ENCODE peak calls at places on chromosomes 1 and 21, in six cellular contexts. S, Z, E, M, I and F are unnamed samples.
A peak's percentile ranks its signal among the peaks of the same experiment; 100 is the strongest.

GRCh38 chr1:103267271-103267670 is 158.9 kb upstream of the COL11A1 start:
- DNase-seq in E (no peak), Z (peak; percentile 47), I (no peak), S (no peak), M (peak; percentile 48), F (no peak)

GRCh38 chr1:220886470-220887201 is 7.4 kb downstream of the HLX start:
- DNase-seq in Z (no peak), S (no peak), E (no peak), I (no peak), M (no peak), F (no peak)

GRCh38 chr1:45543599-45544417 is 6.8 kb upstream of the AKR1A1 start:
- DNase-seq in Z (no peak), I (no peak), M (no peak), E (no peak), S (peak; percentile 73), F (no peak)

GRCh38 chr1:222095606-222096475 is 354.0 kb upstream of the DUSP10 start:
- DNase-seq in M (no peak), I (peak; percentile 51), E (peak; percentile 30), Z (no peak), S (peak; percentile 50), F (peak; percentile 77)

GRCh38 chr1:9653195-9653782 is 1.8 kb downstream of the PIK3CD start:
- DNase-seq in Z (no peak), I (no peak), S (no peak), E (no peak), M (no peak), F (no peak)

GRCh38 chr1:62800825-62801306 is 16.9 kb downstream of the ATG4C start:
- DNase-seq in I (no peak), Z (peak; percentile 84), E (no peak), S (peak; percentile 86), M (peak; percentile 1), F (no peak)

GRCh38 chr1:77825356-77825709 is 45.9 kb downstream of the MIGA1 start:
- DNase-seq in E (no peak), Z (peak; percentile 91), I (peak; percentile 54), M (peak; percentile 90), S (peak; percentile 54), F (peak; percentile 74)

GRCh38 chr1:13548281-13548680 is 34.5 kb upstream of the LRRC38 start:
- DNase-seq in M (no peak), S (no peak), Z (no peak), E (no peak), I (no peak), F (no peak)

GRCh38 chr1:59549903-59550302 is 253.0 kb downstream of the FGGY start:
- DNase-seq in Z (peak; percentile 67), E (no peak), S (no peak), M (peak; percentile 78), I (no peak), F (no peak)

GRCh38 chr1:181583598-181583997 is 100.3 kb downstream of the CACNA1E start:
- DNase-seq in M (no peak), S (no peak), I (peak; percentile 23), E (no peak), Z (no peak), F (no peak)

GRCh38 chr1:28537457-28538199 is 15.3 kb upstream of the TRNAU1AP start:
- DNase-seq in E (no peak), I (no peak), M (no peak), Z (no peak), S (no peak), F (no peak)

GRCh38 chr1:227793948-227794812 is 21.3 kb upstream of the PRSS38 start:
- DNase-seq in E (peak; percentile 54), Z (peak; percentile 93), M (peak; percentile 95), S (no peak), I (peak; percentile 89), F (no peak)

GRCh38 chr1:89844236-89844807 is 23.5 kb downstream of the LRRC8D start:
- DNase-seq in S (no peak), Z (peak; percentile 55), I (no peak), E (no peak), M (peak; percentile 44), F (peak; percentile 9)

GRCh38 chr1:18464665-18465050 is 16.1 kb upstream of the KLHDC7A start:
- DNase-seq in E (no peak), I (no peak), M (no peak), S (no peak), Z (no peak), F (no peak)

GRCh38 chr21:39316062-39316461 is 2.6 kb upstream of the BRWD1 start:
- DNase-seq in Z (no peak), M (peak; percentile 19), S (peak; percentile 56), I (no peak), E (no peak), F (no peak)

GRCh38 chr1:201408176-201408814 is 9.2 kb upstream of the LAD1 start:
- DNase-seq in Z (peak; percentile 68), S (peak; percentile 73), M (peak; percentile 73), E (peak; percentile 81), I (peak; percentile 85), F (peak; percentile 99)

GRCh38 chr1:28317014-28317413 is 11.8 kb upstream of the MED18 start:
- DNase-seq in I (no peak), Z (no peak), E (no peak), M (no peak), S (no peak), F (peak; percentile 15)

GRCh38 chr1:1121611-1122077 is 5.8 kb upstream of the C1orf159 start:
- DNase-seq in S (no peak), Z (no peak), E (no peak), M (no peak), I (no peak), F (no peak)

GRCh38 chr1:183218981-183219621 is 33.0 kb downstream of the LAMC2 start:
- DNase-seq in Z (no peak), S (peak; percentile 89), I (peak; percentile 56), M (no peak), E (no peak), F (no peak)

GRCh38 chr1:246587606-246588005 is 21.4 kb downstream of the CNST start:
- DNase-seq in I (no peak), E (no peak), Z (peak; percentile 72), S (no peak), M (peak; percentile 81), F (peak; percentile 43)

GRCh38 chr1:221620437-221621384 is 121.2 kb downstream of the DUSP10 start:
- DNase-seq in Z (peak; percentile 23), S (no peak), I (no peak), E (no peak), M (peak; percentile 50), F (peak; percentile 61)

GRCh38 chr1:231240531-231240882 is 505 bp upstream of the GNPAT start:
- DNase-seq in M (peak; percentile 49), E (no peak), I (peak; percentile 38), Z (peak; percentile 15), S (no peak), F (peak; percentile 13)

GRCh38 chr1:205395616-205396015 is 26.2 kb downstream of the LEMD1 start:
- DNase-seq in M (no peak), E (no peak), S (no peak), Z (no peak), I (no peak), F (no peak)

GRCh38 chr1:201763439-201764140 is 65.4 kb upstream of the IPO9 start:
- DNase-seq in I (peak; percentile 66), S (peak; percentile 57), E (no peak), M (peak; percentile 81), Z (peak; percentile 55), F (no peak)

DNA sequence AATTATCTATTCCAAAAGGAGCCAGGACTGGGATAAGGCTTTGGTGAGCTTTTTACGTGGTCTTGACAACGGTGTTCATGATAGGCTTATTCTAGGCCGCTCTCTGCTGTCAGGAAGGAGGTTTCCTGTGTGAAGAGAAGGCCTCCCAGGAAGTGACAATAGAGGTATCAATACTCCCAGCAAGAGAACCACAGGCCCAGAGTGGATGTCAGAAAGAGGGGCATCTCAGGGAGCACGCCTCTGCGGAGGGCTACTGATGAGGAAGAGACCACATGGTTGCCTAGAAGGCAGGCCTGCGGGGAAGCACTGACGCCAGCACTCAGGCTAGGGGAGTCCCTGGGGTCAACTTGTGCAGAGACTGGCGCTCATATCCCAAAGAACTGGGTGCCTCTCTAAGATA is 60.4 kb downstream of the ITPKB start:
- DNase-seq in M (no peak), S (no peak), E (no peak), Z (no peak), I (no peak), F (no peak)
- H2AFZ ChIP-seq in M (no peak overlapping the region), S (no peak overlapping the region), E (no peak overlapping the region), Z (no peak overlapping the region), I (no peak overlapping the region), F (no peak overlapping the region)

GRCh38 chr1:197692965-197693364 is 82.3 kb downstream of the DENND1B start:
- DNase-seq in I (no peak), E (no peak), M (peak; percentile 36), Z (peak; percentile 31), S (peak; percentile 37), F (peak; percentile 29)

GRCh38 chr1:197691816-197692215 is 83.5 kb downstream of the DENND1B start:
- DNase-seq in M (no peak), S (no peak), E (no peak), Z (no peak), I (no peak), F (no peak)

GRCh38 chr1:197695961-197696360 is 79.3 kb downstream of the DENND1B start:
- DNase-seq in Z (peak; percentile 57), M (peak; percentile 55), S (no peak), I (no peak), E (no peak), F (no peak)

GRCh38 chr1:197696372-197696771 is 78.9 kb downstream of the DENND1B start:
- DNase-seq in M (peak; percentile 11), E (no peak), I (no peak), S (no peak), Z (peak; percentile 59), F (peak; percentile 82)
- H2AFZ ChIP-seq in M (no peak overlapping the region), E (no peak overlapping the region), I (no peak overlapping the region), S (no peak overlapping the region), Z (no peak overlapping the region), F (no peak overlapping the region)

DNA sequence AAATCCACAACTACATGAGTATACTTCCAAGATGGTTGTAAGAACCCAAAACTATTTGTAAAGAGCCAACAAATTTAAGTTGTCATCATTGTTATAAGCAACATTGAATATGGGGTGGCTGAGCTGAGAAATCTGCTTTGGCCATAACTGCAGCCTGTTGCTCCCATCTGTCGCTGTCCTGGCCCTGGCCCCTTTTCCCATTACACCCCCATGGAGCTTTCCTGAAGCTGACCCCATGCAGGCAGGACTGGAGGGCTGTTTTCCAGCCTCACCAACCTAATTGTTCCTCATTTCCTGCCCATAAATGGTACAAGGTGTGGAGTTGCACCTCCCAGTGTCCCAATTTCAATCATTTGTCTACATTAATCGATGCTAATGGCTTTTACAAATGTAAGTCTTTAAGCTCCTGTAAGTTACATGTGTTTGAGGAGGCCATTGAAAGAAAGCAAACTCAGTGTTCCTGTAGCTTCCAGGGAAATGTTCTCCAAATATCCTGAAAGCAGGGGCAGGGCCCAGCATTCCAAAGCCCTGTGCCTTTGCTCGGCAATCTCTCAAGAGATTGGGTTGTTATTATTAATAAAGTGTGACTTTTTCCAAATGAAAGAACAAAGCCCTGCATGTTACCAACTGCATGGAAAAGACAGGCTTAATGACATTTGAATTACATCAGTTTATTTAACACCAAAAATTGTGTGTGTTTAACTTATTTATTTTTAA is 545.9 kb downstream of the PLPP3 start:
- DNase-seq in I (no peak), Z (no peak), E (no peak), M (no peak), S (no peak), F (no peak)
- H2AFZ ChIP-seq in I (peak overlapping the region; percentile 72), Z (no peak overlapping the region), E (no peak overlapping the region), M (peak overlapping the region; percentile 16), S (no peak overlapping the region), F (no peak overlapping the region)

DNA sequence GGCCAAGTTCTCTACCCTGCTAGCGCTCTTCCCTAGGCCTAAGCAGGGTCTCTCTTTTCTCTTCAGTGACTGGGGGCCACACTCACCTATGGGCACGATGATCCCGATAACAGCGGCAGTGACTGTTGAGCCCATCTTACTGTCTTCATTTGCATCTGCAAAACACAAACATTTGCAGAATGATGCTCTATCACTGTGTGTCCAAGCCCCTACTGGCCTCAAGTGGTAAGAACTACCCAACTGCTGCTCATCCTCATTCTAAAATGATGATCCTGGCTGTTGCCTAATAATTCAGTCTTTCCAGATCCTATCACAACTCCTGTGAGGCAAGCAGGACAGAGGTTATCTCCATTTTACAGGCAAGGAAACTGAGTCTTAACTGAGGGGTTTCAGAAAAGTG is 16.7 kb upstream of the MAGOH start:
- DNase-seq in E (no peak), M (peak; percentile 29), Z (no peak), S (no peak), I (no peak), F (no peak)
- H2AFZ ChIP-seq in E (no peak overlapping the region), M (no peak overlapping the region), Z (no peak overlapping the region), S (no peak overlapping the region), I (no peak overlapping the region), F (no peak overlapping the region)